ENCODE peak calls at places on chromosomes 1 and 21, in ten cellular contexts. S is H1, I is endothelial cell of umbilical vein, H is A549, N is K562, E is WTC11, F is HCT116, J is SK-N-SH, L is GM12878, U is HepG2. B is an unnamed sample.

GRCh38 chr1:186948542-186948941 is 119.8 kb downstream of the PLA2G4A start:
- DNase-seq in I (peak; percentile 100), F (no peak), N (no peak), J (no peak), U (no peak), L (no peak), S (no peak), E (no peak), H (no peak), B (no peak)

GRCh38 chr1:25484096-25484495 is 53.4 kb downstream of the MACO1 start:
- DNase-seq in N (no peak), H (no peak), U (no peak), J (no peak), L (no peak), S (no peak), I (no peak), E (no peak), F (no peak), B (no peak)

GRCh38 chr1:61523219-61523618 is 201.7 kb downstream of the TM2D1 start:
- DNase-seq in L (no peak), U (no peak), E (no peak), J (no peak), N (no peak), S (no peak), F (no peak), I (no peak), H (no peak), B (no peak)

GRCh38 chr1:216054593-216054992 is 368.7 kb downstream of the USH2A start:
- DNase-seq in N (no peak), F (no peak), U (no peak), J (no peak), I (no peak), E (no peak), H (no peak), S (no peak), L (no peak), B (no peak)

GRCh38 chr1:232474821-232475220 is 155.1 kb downstream of the SIPA1L2 start:
- DNase-seq in N (no peak), U (no peak), F (no peak), E (no peak), L (no peak), J (no peak), I (peak; percentile 11), H (no peak), S (no peak), B (no peak)

GRCh38 chr1:155166373-155167165 is 6.5 kb downstream of the KRTCAP2 start:
- DNase-seq in J (peak; percentile 25), L (no peak), F (no peak), N (no peak), S (no peak), U (no peak), E (peak; percentile 82), H (no peak), I (peak; percentile 86), B (peak; percentile 78)

GRCh38 chr1:29470087-29470787 is 233.9 kb downstream of the PTPRU start:
- DNase-seq in F (no peak), I (no peak), S (no peak), H (no peak), J (peak; percentile 76), N (no peak), E (no peak), L (no peak), U (no peak), B (no peak)

GRCh38 chr1:218748071-218748470 is 402.9 kb downstream of the TGFB2 start:
- DNase-seq in N (no peak), F (no peak), E (no peak), J (no peak), L (no peak), S (no peak), I (no peak), H (no peak), U (no peak), B (no peak)

GRCh38 chr21:34881894-34882371 is 167.2 kb downstream of the RUNX1 start:
- DNase-seq in F (no peak), H (peak; percentile 57), L (no peak), U (no peak), N (no peak), S (no peak), E (no peak), I (peak; percentile 83), J (no peak), B (no peak)

GRCh38 chr1:246113555-246114095 is 393.5 kb downstream of the SMYD3 start:
- DNase-seq in E (no peak), H (no peak), N (peak; percentile 23), L (no peak), F (no peak), J (peak; percentile 44), U (no peak), S (no peak), I (peak; percentile 84), B (peak; percentile 43)

GRCh38 chr1:170885551-170885950 is 49.8 kb upstream of the MROH9 start:
- DNase-seq in S (no peak), N (no peak), U (no peak), I (no peak), E (no peak), H (no peak), L (no peak), J (no peak), F (no peak), B (no peak)

GRCh38 chr1:99685516-99686180 is 39.7 kb downstream of the PALMD start:
- DNase-seq in E (peak; percentile 64), H (peak; percentile 64), F (peak; percentile 57), I (peak; percentile 95), J (peak; percentile 44), N (peak; percentile 36), L (peak; percentile 13), S (peak; percentile 13), U (peak; percentile 53), B (peak; percentile 69)

GRCh38 chr1:211574705-211575104 is 4.3 kb downstream of the SLC30A1 start:
- DNase-seq in J (no peak), N (no peak), U (no peak), I (peak; percentile 38), H (no peak), F (no peak), E (no peak), S (no peak), L (no peak), B (no peak)

GRCh38 chr1:26122988-26123973 is 11.7 kb downstream of the PDIK1L start:
- DNase-seq in F (no peak), L (no peak), N (peak; percentile 37), J (no peak), U (no peak), S (no peak), H (peak; percentile 21), I (peak; percentile 39), E (no peak), B (peak; percentile 32)

GRCh38 chr1:55696181-55696580 is 481.0 kb upstream of the USP24 start:
- DNase-seq in U (no peak), N (no peak), H (no peak), E (no peak), S (no peak), J (no peak), L (no peak), I (no peak), F (no peak), B (no peak)

GRCh38 chr1:50181027-50181663 is 72.4 kb downstream of the ELAVL4 start:
- DNase-seq in I (no peak), U (no peak), H (no peak), N (no peak), E (no peak), L (no peak), F (no peak), S (no peak), J (no peak), B (no peak)

GRCh38 chr1:3430820-3431219 is 23.6 kb upstream of the ARHGEF16 start:
- DNase-seq in N (no peak), J (no peak), E (no peak), L (no peak), H (no peak), F (no peak), U (no peak), I (no peak), S (no peak), B (no peak)
- TF ChIP-seq MAX in N (no peak), J (no peak), E (no peak), L (no peak), H (no peak), F (no peak), U (no peak), I (no peak), S (no peak), B (no peak)

DNA sequence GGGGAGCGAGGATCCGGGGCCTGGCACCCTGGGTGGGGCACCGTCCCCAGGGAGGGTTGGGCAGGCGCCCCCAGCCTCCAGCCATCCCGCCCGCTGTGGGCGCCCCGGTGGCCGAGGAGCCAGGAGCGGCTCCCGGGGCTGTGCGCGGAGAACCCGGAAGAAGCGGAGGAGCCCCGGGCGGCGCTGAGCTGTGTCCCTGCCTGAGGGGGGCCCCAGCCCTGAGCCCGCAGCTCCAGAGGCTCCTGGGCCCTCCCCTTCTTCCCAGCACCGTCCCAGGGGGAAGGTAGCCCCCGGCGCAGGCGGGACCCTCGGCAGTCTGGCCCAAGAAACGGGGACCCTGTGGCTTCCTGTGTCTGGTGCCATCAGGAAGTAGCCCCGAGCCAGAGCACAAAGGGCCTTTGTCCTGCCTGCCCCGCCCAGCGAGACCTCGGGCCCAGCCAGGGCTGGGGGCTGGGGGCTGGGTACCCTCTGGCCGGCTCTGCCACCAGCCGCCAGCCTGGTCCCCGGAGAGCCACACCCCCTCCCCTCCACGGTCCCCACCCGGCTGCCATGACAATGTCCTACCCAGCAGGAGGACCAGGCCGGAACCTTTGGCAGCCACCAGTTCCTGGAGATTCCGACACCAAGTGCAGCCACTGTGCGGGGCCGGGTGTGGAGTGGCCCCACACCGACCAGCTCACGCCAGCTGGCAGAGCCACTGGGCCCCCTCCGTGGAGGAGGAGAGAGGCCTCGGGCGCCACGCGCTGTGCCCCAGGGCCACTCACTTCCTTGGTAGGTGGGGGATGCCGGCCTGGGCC is 15.6 kb upstream of the TTLL10 start:
- DNase-seq in H (no peak), F (no peak), N (peak; percentile 83), I (peak; percentile 38), J (no peak), E (no peak), S (no peak), U (peak; percentile 66), L (no peak), B (peak; percentile 46)
- TF ChIP-seq MAX in H (no peak), F (no peak), N (no peak), I (no peak), J (no peak), E (peak; percentile 61), S (no peak), U (no peak), L (no peak), B (no peak)

DNA sequence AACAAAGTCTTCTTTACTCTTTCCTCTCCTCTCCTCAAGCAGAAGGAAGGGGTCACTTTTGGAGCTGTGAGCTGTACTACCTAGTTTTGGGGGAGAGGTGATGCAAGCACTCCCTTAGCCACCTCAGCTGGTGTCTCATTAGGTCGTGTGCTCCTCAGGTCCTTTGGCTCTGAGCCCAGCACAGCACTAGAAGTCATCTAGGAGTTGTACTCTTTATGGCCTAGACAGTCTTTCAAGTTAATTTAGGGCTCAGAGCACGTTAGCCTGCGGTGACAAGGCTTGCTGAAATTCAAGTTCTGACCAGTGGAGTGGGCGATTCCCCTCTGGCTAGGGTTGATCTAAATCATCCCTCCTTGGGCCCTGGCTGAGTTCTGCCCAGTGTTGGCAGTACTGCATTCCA is 48.0 kb upstream of the WDR26 start:
- DNase-seq in F (no peak), I (no peak), E (no peak), U (no peak), S (no peak), J (no peak), L (no peak), H (no peak), N (no peak), B (no peak)
- TF ChIP-seq MAX in F (no peak), I (no peak), E (no peak), U (no peak), S (no peak), J (no peak), L (no peak), H (no peak), N (no peak), B (no peak)

GRCh38 chr1:159200759-159201158 is 3.9 kb upstream of the ACKR1 start:
- DNase-seq in F (no peak), L (no peak), N (peak; percentile 21), U (no peak), I (no peak), H (no peak), J (no peak), S (no peak), E (no peak), B (peak; percentile 54)
- TF ChIP-seq MAX in F (no peak), L (no peak), N (no peak), U (no peak), I (no peak), H (no peak), J (no peak), S (no peak), E (no peak), B (no peak)